ENCODE peak calls at places on chromosomes 12 and 14, in six cellular contexts. C, F, B, Y, P and M are unnamed samples.

GRCh38 chr14:73783107-73783727 is 68.4 kb upstream of the PTGR2 start:
- DNase-seq in C (no peak), F (no peak), B (no peak), Y (no peak), P (no peak), M (no peak)

GRCh38 chr12:90826031-90826430 is 128.9 kb downstream of the CCER1 start:
- DNase-seq in C (no peak), F (no peak), B (no peak), Y (no peak), P (no peak), M (no peak)

GRCh38 chr12:107415834-107416233 is 269.8 kb upstream of the PWP1 start:
- DNase-seq in C (no peak), F (no peak), B (no peak), Y (no peak), P (no peak), M (no peak)

GRCh38 chr12:63918788-63919300 is 74.3 kb downstream of the SRGAP1 start:
- DNase-seq in C (no peak), F (no peak), B (no peak), Y (no peak), P (no peak), M (no peak)

GRCh38 chr12:113889806-113890581 is 76.1 kb downstream of the RBM19 start:
- DNase-seq in C (no peak), F (no peak), B (no peak), Y (no peak), P (no peak), M (no peak)

GRCh38 chr14:21298358-21298757 is 18.5 kb downstream of the RPGRIP1 start:
- DNase-seq in C (no peak), F (no peak), B (no peak), Y (no peak), P (no peak), M (no peak)

GRCh38 chr14:76350671-76351070 is 25.3 kb upstream of the ESRRB start:
- DNase-seq in C (no peak), F (no peak), B (no peak), Y (no peak), P (no peak), M (no peak)

GRCh38 chr14:61188936-61189808 is 92.0 kb downstream of the TMEM30B start:
- DNase-seq in C (no peak), F (peak), B (no peak), Y (no peak), P (no peak), M (no peak)

GRCh38 chr12:79344855-79345840 is 345.6 kb downstream of the PAWR start:
- DNase-seq in C (peak), F (no peak), B (no peak), Y (no peak), P (no peak), M (no peak)

GRCh38 chr14:70822706-70823185 is 13.4 kb upstream of the MAP3K9 start:
- DNase-seq in C (peak), F (no peak), B (no peak), Y (no peak), P (no peak), M (no peak)

GRCh38 chr14:95265106-95266094 is 54.3 kb downstream of the CLMN start:
- DNase-seq in C (peak), F (peak), B (peak), Y (no peak), P (peak), M (no peak)

GRCh38 chr12:122124370-122124769 is 45.8 kb downstream of the MLXIP start:
- DNase-seq in C (no peak), F (no peak), B (no peak), Y (no peak), P (no peak), M (no peak)

GRCh38 chr14:103650213-103650612 is 21.2 kb downstream of the KLC1 start:
- DNase-seq in C (no peak), F (no peak), B (no peak), Y (no peak), P (no peak), M (no peak)

GRCh38 chr14:102338724-102339123 is 19.2 kb downstream of the ZNF839 start:
- DNase-seq in C (no peak), F (no peak), B (no peak), Y (no peak), P (no peak), M (no peak)

GRCh38 chr14:50961606-50962259 is 17.4 kb upstream of the PYGL start:
- DNase-seq in C (no peak), F (no peak), B (no peak), Y (no peak), P (no peak), M (no peak)

GRCh38 chr14:59331217-59331616 is 134.0 kb downstream of the GPR135 start:
- DNase-seq in C (no peak), F (no peak), B (no peak), Y (no peak), P (no peak), M (no peak)

GRCh38 chr12:75364918-75365317 is 26.0 kb upstream of the GLIPR1L2 start:
- DNase-seq in C (no peak), F (no peak), B (no peak), Y (no peak), P (no peak), M (no peak)

GRCh38 chr14:98028156-98028555 is 1231.0 kb downstream of the VRK1 start:
- DNase-seq in C (no peak), F (no peak), B (no peak), Y (no peak), P (no peak), M (no peak)

GRCh38 chr12:9634177-9634803 is 26.6 kb upstream of the KLRB1 start:
- DNase-seq in C (peak), F (peak), B (peak), Y (peak), P (peak), M (peak)

GRCh38 chr12:26158078-26158764 is 33.4 kb upstream of the BHLHE41 start:
- DNase-seq in C (no peak), F (no peak), B (no peak), Y (no peak), P (no peak), M (no peak)

GRCh38 chr14:20679907-20680306 is 4.5 kb upstream of the RNASE4 start:
- DNase-seq in C (no peak), F (no peak), B (peak), Y (no peak), P (no peak), M (no peak)

GRCh38 chr12:30450872-30451271 is 244.8 kb downstream of the IPO8 start:
- DNase-seq in C (no peak), F (no peak), B (no peak), Y (no peak), P (no peak), M (no peak)

GRCh38 chr14:61514006-61514830 is 181.1 kb upstream of the HIF1A start:
- DNase-seq in C (no peak), F (no peak), B (no peak), Y (no peak), P (no peak), M (no peak)

GRCh38 chr14:24414732-24415420 is 14.6 kb downstream of the CBLN3 start:
- DNase-seq in C (no peak), F (no peak), B (no peak), Y (no peak), P (no peak), M (no peak)

GRCh38 chr12:2336409-2336829 is 283.6 kb downstream of the CACNA1C start:
- DNase-seq in C (no peak), F (no peak), B (peak), Y (no peak), P (no peak), M (no peak)

GRCh38 chr14:57961793-57962075 is 95.8 kb upstream of the SLC35F4 start:
- DNase-seq in C (no peak), F (no peak), B (no peak), Y (no peak), P (no peak), M (no peak)

GRCh38 chr12:57877876-57878275 is 31.3 kb upstream of the CTDSP2 start:
- DNase-seq in C (no peak), F (no peak), B (no peak), Y (no peak), P (no peak), M (no peak)